ENCODE peak calls at places on chromosome X, in six cellular contexts. T is ascending aorta; M is colonic mucosa; K is sigmoid colon; F is CD4-positive, CD25-positive, alpha-beta regulatory T cell; U is fibroblast of pulmonary artery. A is an unnamed sample.

GRCh38 chrX:1392376-1393130 is 640 bp upstream of the SLC25A6 start:
- DNase-seq in T (no peak), M (peak; percentile 79), K (peak; percentile 91), F (no peak), U (peak; percentile 67), A (no peak)

GRCh38 chrX:41333744-41333993 is 293 bp upstream of the DDX3X start:
- DNase-seq in T (peak; percentile 90), M (no peak), K (peak; percentile 94), F (no peak), U (peak; percentile 91), A (peak; percentile 57)

GRCh38 chrX:39736219-39737211 is 361.2 kb downstream of the BCOR start:
- DNase-seq in T (peak; percentile 95), M (no peak), K (peak; percentile 96), F (no peak), U (peak; percentile 93), A (no peak)

GRCh38 chrX:8743126-8743732 is 11.3 kb upstream of the ANOS1 start:
- DNase-seq in T (no peak), M (peak; percentile 68), K (no peak), F (peak; percentile 17), U (peak; percentile 48), A (no peak)

GRCh38 chrX:101619336-101619735 is 1.5 kb upstream of the ARMCX6 start:
- DNase-seq in T (no peak), M (no peak), K (no peak), F (no peak), U (no peak), A (no peak)

GRCh38 chrX:55624403-55624802 is 1.2 kb downstream of the FOXR2 start:
- DNase-seq in T (no peak), M (no peak), K (no peak), F (no peak), U (no peak), A (no peak)

GRCh38 chrX:70434352-70434866 is 10.2 kb upstream of the DLG3 start:
- DNase-seq in T (peak; percentile 93), M (peak; percentile 92), K (peak; percentile 92), F (peak; percentile 62), U (peak; percentile 73), A (peak; percentile 35)

GRCh38 chrX:45765281-45765680 is 564.6 kb upstream of the DIPK2B start:
- DNase-seq in T (no peak), M (no peak), K (no peak), F (no peak), U (no peak), A (no peak)

GRCh38 chrX:86604620-86605019 is 456.4 kb downstream of the DACH2 start:
- DNase-seq in T (no peak), M (no peak), K (no peak), F (no peak), U (no peak), A (no peak)

GRCh38 chrX:70264784-70265183 is 3.4 kb upstream of the ARR3 start:
- DNase-seq in T (no peak), M (no peak), K (no peak), F (no peak), U (peak; percentile 19), A (no peak)

GRCh38 chrX:9327747-9328145 is 137.1 kb upstream of the TBL1X start:
- DNase-seq in T (no peak), M (no peak), K (no peak), F (no peak), U (peak; percentile 55), A (no peak)

GRCh38 chrX:135984220-135984619 is 1.0 kb upstream of the SLC9A6 start:
- DNase-seq in T (no peak), M (no peak), K (no peak), F (no peak), U (no peak), A (no peak)

GRCh38 chrX:19613645-19614323 is 98.5 kb upstream of the MAP3K15 start:
- DNase-seq in T (no peak), M (peak; percentile 23), K (no peak), F (no peak), U (no peak), A (no peak)

GRCh38 chrX:26328610-26329319 is 112.8 kb downstream of the MAGEB5 start:
- DNase-seq in T (no peak), M (no peak), K (no peak), F (no peak), U (no peak), A (no peak)

GRCh38 chrX:42531431-42531830 is 246.5 kb downstream of the PPP1R2C start:
- DNase-seq in T (no peak), M (no peak), K (no peak), F (peak; percentile 23), U (no peak), A (no peak)

GRCh38 chrX:14926471-14926870 is 53.2 kb downstream of the MOSPD2 start:
- DNase-seq in T (no peak), M (no peak), K (no peak), F (no peak), U (no peak), A (no peak)

GRCh38 chrX:41634284-41634683 is 54.5 kb upstream of the GPR34 start:
- DNase-seq in T (no peak), M (no peak), K (no peak), F (no peak), U (peak; percentile 5), A (no peak)

GRCh38 chrX:123405231-123405630 is 221.2 kb downstream of the GRIA3 start:
- DNase-seq in T (no peak), M (no peak), K (no peak), F (no peak), U (no peak), A (no peak)

GRCh38 chrX:96753230-96753629 is 68.6 kb downstream of the DIAPH2 start:
- DNase-seq in T (no peak), M (no peak), K (no peak), F (no peak), U (no peak), A (no peak)

GRCh38 chrX:30961387-30961786 is 72.3 kb upstream of the TAB3 start:
- DNase-seq in T (no peak), M (no peak), K (no peak), F (no peak), U (no peak), A (no peak)

GRCh38 chrX:46918434-46918833 is 6.2 kb downstream of the JADE3 start:
- DNase-seq in T (no peak), M (no peak), K (no peak), F (no peak), U (no peak), A (no peak)

GRCh38 chrX:74505437-74505836 is 84.1 kb downstream of the SLC16A2 start:
- DNase-seq in T (no peak), M (no peak), K (no peak), F (no peak), U (no peak), A (no peak)

GRCh38 chrX:10189317-10190268 is 32.8 kb downstream of the CLCN4 start:
- DNase-seq in T (peak; percentile 83), M (peak; percentile 78), K (peak; percentile 89), F (peak; percentile 48), U (peak; percentile 72), A (no peak)

DNA sequence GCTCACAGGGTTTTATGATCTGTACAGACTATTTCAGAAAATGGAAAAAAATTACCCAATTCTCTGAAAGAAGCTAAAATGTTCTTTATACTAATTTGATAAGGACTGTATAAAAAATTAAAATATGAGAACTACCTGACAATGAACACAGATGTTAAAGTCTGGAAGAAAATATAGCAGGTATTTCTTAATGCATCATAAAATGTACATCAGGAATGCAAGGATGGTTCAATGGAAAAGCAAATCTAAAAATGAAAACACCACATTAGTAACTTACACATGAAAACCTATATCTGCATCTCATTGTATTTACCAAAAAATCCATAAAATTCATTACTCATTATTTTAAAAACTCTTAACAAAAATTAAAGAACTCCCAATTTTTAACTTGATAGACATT is 39.4 kb downstream of the ARHGAP6 start:
- DNase-seq in T (no peak), M (no peak), K (no peak), F (no peak), U (no peak), A (no peak)
- H3K4me3 ChIP-seq in T (no peak overlapping the region), M (no peak overlapping the region), K (no peak overlapping the region), F (no peak overlapping the region), U (no peak overlapping the region), A (no peak overlapping the region)

GRCh38 chrX:139877710-139878414 is 55.0 kb downstream of the ATP11C start:
- DNase-seq in T (no peak), M (no peak), K (no peak), F (no peak), U (peak; percentile 33), A (no peak)

GRCh38 chrX:139883984-139884383 is 48.9 kb downstream of the ATP11C start:
- DNase-seq in T (no peak), M (no peak), K (no peak), F (no peak), U (no peak), A (no peak)

GRCh38 chrX:139881572-139881971 is 51.3 kb downstream of the ATP11C start:
- DNase-seq in T (no peak), M (no peak), K (no peak), F (no peak), U (peak; percentile 87), A (no peak)

GRCh38 chrX:139882299-139882698 is 50.6 kb downstream of the ATP11C start:
- DNase-seq in T (no peak), M (no peak), K (no peak), F (no peak), U (peak; percentile 29), A (no peak)

GRCh38 chrX:139881130-139881529 is 51.7 kb downstream of the ATP11C start:
- DNase-seq in T (no peak), M (no peak), K (no peak), F (no peak), U (peak; percentile 69), A (peak; percentile 4)
- H3K4me3 ChIP-seq in T (no peak overlapping the region), M (no peak overlapping the region), K (no peak overlapping the region), F (no peak overlapping the region), U (no peak overlapping the region), A (no peak overlapping the region)

GRCh38 chrX:153925387-153925738 is 701 bp downstream of the ARHGAP4 start:
- DNase-seq in T (no peak), M (no peak), K (no peak), F (no peak), U (no peak), A (no peak)

GRCh38 chrX:153926863-153927685 is 1.0 kb upstream of the ARHGAP4 start:
- DNase-seq in T (peak; percentile 73), M (peak; percentile 66), K (peak; percentile 80), F (peak; percentile 76), U (peak; percentile 57), A (no peak)

GRCh38 chrX:153927686-153927935 is 1.5 kb upstream of the ARHGAP4 start:
- DNase-seq in T (no peak), M (no peak), K (no peak), F (no peak), U (no peak), A (no peak)

GRCh38 chrX:153925739-153926593 is at the start of gene ARHGAP4:
- DNase-seq in T (no peak), M (no peak), K (no peak), F (peak; percentile 30), U (no peak), A (no peak)

GRCh38 chrX:153926594-153926862 is 464 bp upstream of the ARHGAP4 start:
- DNase-seq in T (no peak), M (no peak), K (no peak), F (no peak), U (no peak), A (no peak)
- H3K4me3 ChIP-seq in T (no peak overlapping the region), M (peak overlapping the region; percentile 42), K (no peak overlapping the region), F (peak overlapping the region; percentile 57), U (no peak overlapping the region), A (peak overlapping the region; percentile 9)

DNA sequence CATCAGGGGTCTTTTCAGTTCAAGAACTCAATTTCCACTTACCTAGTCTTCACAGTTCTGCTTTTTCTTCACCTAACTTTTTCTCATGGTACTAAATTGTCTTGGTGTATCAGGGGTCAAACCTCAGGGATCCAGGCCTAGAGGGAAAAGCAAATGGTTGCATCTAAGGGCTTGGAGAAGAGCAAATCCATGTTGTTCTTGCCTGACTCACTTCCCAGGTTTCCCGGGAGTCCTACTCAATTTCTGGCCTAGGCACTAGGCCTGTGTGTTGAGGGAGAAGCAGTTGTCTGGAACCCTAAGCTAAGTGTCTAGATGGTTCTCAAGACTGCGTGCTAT is 191.9 kb upstream of the STK26 start:
- DNase-seq in T (no peak), M (no peak), K (no peak), F (no peak), U (no peak), A (no peak)
- H3K4me3 ChIP-seq in T (no peak overlapping the region), M (peak overlapping the region; percentile 17), K (no peak overlapping the region), F (no peak overlapping the region), U (no peak overlapping the region), A (no peak overlapping the region)

A was measured in kidney epithelial cell.